ENCODE peak calls at places on chromosomes 5 and 9, in four cellular contexts. O, A, Q and Z are unnamed samples. For H3K4me1, the result is how much of the 10 kb centered on the place peaks cover.

GRCh38 chr5:34685485-34686197 is 29.5 kb downstream of the RAI14 start:
- DNase-seq in A (peak), O (no peak), Q (no peak), Z (no peak)

GRCh38 chr5:119315516-119315949 is 40.3 kb upstream of the TNFAIP8 start:
- DNase-seq in O (no peak), Q (no peak), A (peak), Z (peak)

GRCh38 chr5:134527156-134527960 is 1.9 kb downstream of the JADE2 start:
- DNase-seq in O (peak), Q (peak), A (peak), Z (peak)

GRCh38 chr5:3027866-3028635 is 276.6 kb upstream of the IRX2 start:
- DNase-seq in A (no peak), Q (no peak), O (no peak), Z (no peak)

GRCh38 chr5:76084496-76085285 is 1.5 kb downstream of the SV2C start:
- DNase-seq in O (no peak), A (no peak), Q (no peak), Z (peak)

GRCh38 chr5:60026174-60026573 is 132.6 kb upstream of the PDE4D start:
- DNase-seq in Q (no peak), A (no peak), O (no peak), Z (no peak)

GRCh38 chr5:40976836-40977235 is 67.5 kb downstream of the C7 start:
- DNase-seq in A (no peak), O (no peak), Q (no peak), Z (no peak)

GRCh38 chr5:8993031-8993430 is 552.8 kb downstream of the SEMA5A start:
- DNase-seq in O (no peak), Q (no peak), A (no peak), Z (no peak)

GRCh38 chr9:133584559-133585476 is 24.4 kb downstream of the FAM163B start:
- DNase-seq in A (no peak), Q (no peak), O (no peak), Z (no peak)

GRCh38 chr5:122458278-122458872 is 146.3 kb downstream of the SNCAIP start:
- DNase-seq in A (peak), Q (no peak), O (no peak), Z (peak)

GRCh38 chr5:73280821-73281746 is 108.1 kb downstream of the TMEM174 start:
- DNase-seq in A (no peak), O (no peak), Q (no peak), Z (peak)

GRCh38 chr5:14790220-14790619 is 81.4 kb downstream of the ANKH start:
- DNase-seq in O (no peak), A (no peak), Q (no peak), Z (no peak)

GRCh38 chr5:143044265-143044664 is 274.1 kb downstream of the ARHGAP26 start:
- DNase-seq in A (no peak), O (peak), Q (no peak), Z (no peak)

GRCh38 chr9:114218264-114219120 is 63.2 kb downstream of the COL27A1 start:
- DNase-seq in O (no peak), Q (no peak), A (no peak), Z (no peak)

GRCh38 chr9:133499130-133499891 is 20.4 kb upstream of the SLC2A6 start:
- DNase-seq in A (peak), Q (no peak), O (no peak), Z (no peak)

GRCh38 chr5:17737087-17737486 is 102.8 kb downstream of the TAF11L14 start:
- DNase-seq in O (no peak), Q (no peak), A (no peak), Z (no peak)

GRCh38 chr9:83327750-83328622 is 210.2 kb downstream of the FRMD3 start:
- DNase-seq in Q (no peak), A (no peak), O (no peak), Z (no peak)

GRCh38 chr9:121610638-121610953 is 40.8 kb upstream of the DAB2IP start:
- DNase-seq in A (no peak), O (no peak), Q (no peak), Z (peak)

GRCh38 chr9:34998266-34998665 is 8.7 kb downstream of the DNAJB5 start:
- DNase-seq in Q (no peak), O (no peak), A (no peak), Z (no peak)

GRCh38 chr5:86644843-86645242 is 27.1 kb downstream of the COX7C start:
- DNase-seq in Q (no peak), O (no peak), A (no peak), Z (no peak)

GRCh38 chr9:93959739-93960154 is 4.6 kb upstream of the BARX1 start:
- DNase-seq in O (no peak), Q (no peak), A (no peak), Z (no peak)

GRCh38 chr9:137494104-137494544 is 35.0 kb upstream of the NSMF start:
- DNase-seq in A (no peak), Q (no peak), O (no peak), Z (no peak)

GRCh38 chr5:38046093-38046492 is 206.3 kb upstream of the GDNF start:
- DNase-seq in O (peak), Q (no peak), A (no peak), Z (no peak)

GRCh38 chr9:26210338-26210851 is 532.2 kb upstream of the TUSC1 start:
- DNase-seq in O (no peak), Q (no peak), A (no peak), Z (no peak)

GRCh38 chr9:23825700-23826099 is 340 bp downstream of the ELAVL2 start:
- DNase-seq in O (no peak), Q (no peak), A (no peak), Z (no peak)

GRCh38 chr5:139822553-139823425 is 27.2 kb downstream of the PSD2 start:
- DNase-seq in A (no peak), Q (peak), O (no peak), Z (no peak)

GRCh38 chr5:96226941-96227552 is 206.0 kb downstream of the PCSK1 start:
- DNase-seq in Q (peak), A (no peak), O (no peak), Z (no peak)

GRCh38 chr9:96376926-96377874 is 6.3 kb downstream of the SLC35D2 start:
- DNase-seq in Q (peak), A (peak), O (no peak), Z (peak)

GRCh38 chr9:123111977-123112869 is 78.8 kb downstream of the GPR21 start:
- DNase-seq in O (no peak), Q (no peak), A (no peak), Z (no peak)

GRCh38 chr9:112168197-112168596 is 6.9 kb downstream of the SUSD1 start:
- DNase-seq in A (no peak), O (no peak), Q (no peak), Z (no peak)

GRCh38 chr5:110665184-110665726 is 61.2 kb downstream of the TMEM232 start:
- DNase-seq in O (no peak), A (no peak), Q (no peak), Z (no peak)

GRCh38 chr9:98929866-98930265 is 13.8 kb upstream of the COL15A1 start:
- DNase-seq in Q (no peak), O (no peak), A (no peak), Z (no peak)

GRCh38 chr5:65461490-65461889 is 20.2 kb downstream of the ADAMTS6 start:
- DNase-seq in Q (no peak), A (no peak), O (no peak), Z (no peak)

GRCh38 chr5:174545926-174546325 is 178.5 kb upstream of the MSX2 start:
- DNase-seq in Q (no peak), A (no peak), O (no peak), Z (no peak)

GRCh38 chr5:159022178-159022556 is 77.5 kb downstream of the EBF1 start:
- DNase-seq in A (no peak), O (no peak), Q (peak), Z (peak)

GRCh38 chr9:131733601-131734061 is 6.2 kb downstream of the RAPGEF1 start:
- DNase-seq in O (peak), Q (no peak), A (no peak), Z (no peak)

GRCh38 chr9:93257808-93258331 is 73.9 kb downstream of the WNK2 start:
- DNase-seq in Q (peak), A (no peak), O (peak), Z (no peak)

GRCh38 chr5:177491429-177491945 is 5.9 kb downstream of the PDLIM7 start:
- DNase-seq in O (no peak), Q (no peak), A (peak), Z (no peak)

GRCh38 chr5:36739751-36740221 is 133.4 kb downstream of the SLC1A3 start:
- DNase-seq in A (peak), Q (no peak), O (peak), Z (peak)

GRCh38 chr5:36744041-36744677 is 132.4 kb upstream of the NIPBL start:
- DNase-seq in A (no peak), Q (no peak), O (no peak), Z (no peak)

GRCh38 chr5:36744678-36745659 is 131.6 kb upstream of the NIPBL start:
- DNase-seq in Q (peak), A (peak), O (peak), Z (peak)

GRCh38 chr5:36741138-36741537 is 134.7 kb downstream of the SLC1A3 start:
- DNase-seq in A (no peak), O (no peak), Q (no peak), Z (no peak)

GRCh38 chr5:36740259-36740898 is 134.0 kb downstream of the SLC1A3 start:
- DNase-seq in Q (no peak), O (no peak), A (no peak), Z (no peak)
- TF ChIP-seq POLR2A in Q (no peak), O (no peak), A (no peak), Z (no peak)

GRCh38 chr5:137828664-137829063 is 39.0 kb upstream of the MYOT start:
- DNase-seq in O (no peak), A (no peak), Q (no peak), Z (no peak)

GRCh38 chr5:137834498-137834897 is 33.2 kb upstream of the MYOT start:
- DNase-seq in Q (no peak), O (no peak), A (no peak), Z (no peak)

GRCh38 chr5:137833463-137833862 is 34.2 kb upstream of the MYOT start:
- DNase-seq in Q (no peak), A (peak), O (peak), Z (no peak)

GRCh38 chr5:137832416-137832815 is 35.2 kb upstream of the MYOT start:
- DNase-seq in Q (no peak), O (no peak), A (no peak), Z (no peak)

GRCh38 chr5:137831526-137831925 is 36.1 kb upstream of the MYOT start:
- DNase-seq in O (no peak), A (no peak), Q (no peak), Z (no peak)
- TF ChIP-seq CTCF in O (no peak), A (no peak), Q (no peak), Z (no peak)

DNA sequence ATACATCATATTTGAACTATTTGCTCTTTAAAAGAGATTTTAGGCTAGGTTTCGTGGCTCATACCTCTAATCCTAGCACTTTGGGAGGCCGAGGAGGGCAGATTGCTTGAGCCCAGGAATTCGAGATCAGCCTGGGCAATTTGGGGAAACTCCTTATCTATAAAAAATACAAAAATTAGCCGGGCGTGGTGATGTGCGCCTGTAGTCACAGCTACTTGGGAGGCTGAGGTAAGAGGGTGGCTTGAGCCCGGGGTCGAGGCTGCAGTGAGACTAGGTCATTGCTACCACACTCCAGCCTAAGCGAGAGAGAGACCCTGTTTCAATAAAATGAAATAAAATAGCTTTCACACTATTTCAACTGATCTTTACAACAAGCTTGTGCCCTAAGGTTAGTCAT is 500 bp upstream of the MRPL22 start:
- DNase-seq in O (no peak), Q (no peak), A (no peak), Z (no peak)
- H3K4me1 ChIP-seq in O (under half), Q (half or more), A (half or more), Z (under half)

DNA sequence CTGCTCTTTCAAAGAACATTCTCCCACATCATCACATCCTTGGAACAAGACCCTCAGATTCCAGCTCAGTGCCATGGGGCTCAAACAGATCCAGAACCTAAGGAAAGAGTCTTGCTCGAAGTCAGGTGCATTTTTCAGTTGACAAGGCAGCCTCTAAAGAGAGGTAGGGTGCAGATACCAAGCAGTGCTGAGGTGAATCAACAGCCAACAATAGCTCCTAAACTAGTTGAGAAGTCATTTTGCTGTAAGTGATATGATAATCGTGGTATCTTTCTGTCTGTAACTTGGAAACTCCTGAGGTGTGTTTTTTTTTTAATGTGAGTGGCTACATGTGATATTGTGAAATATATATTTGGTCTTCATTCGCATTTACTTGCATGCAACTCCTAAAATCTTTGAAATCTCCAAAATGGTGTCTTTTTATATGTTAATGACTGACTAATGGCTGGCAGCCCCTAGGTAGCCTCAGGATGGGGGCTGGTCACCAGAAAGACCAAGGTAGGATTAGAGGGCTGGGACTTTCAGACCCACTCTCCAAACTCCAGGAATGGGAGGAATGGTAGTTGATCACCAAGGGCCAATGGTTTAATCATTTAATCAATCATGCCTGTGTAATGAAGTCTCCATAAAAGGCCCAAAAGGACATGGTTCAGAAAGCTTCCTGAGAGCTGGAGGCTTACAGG is 96.6 kb downstream of the SERINC5 start:
- DNase-seq in A (no peak), Q (no peak), O (no peak), Z (no peak)
- TF ChIP-seq POLR2A in A (no peak), Q (no peak), O (no peak), Z (no peak)

DNA sequence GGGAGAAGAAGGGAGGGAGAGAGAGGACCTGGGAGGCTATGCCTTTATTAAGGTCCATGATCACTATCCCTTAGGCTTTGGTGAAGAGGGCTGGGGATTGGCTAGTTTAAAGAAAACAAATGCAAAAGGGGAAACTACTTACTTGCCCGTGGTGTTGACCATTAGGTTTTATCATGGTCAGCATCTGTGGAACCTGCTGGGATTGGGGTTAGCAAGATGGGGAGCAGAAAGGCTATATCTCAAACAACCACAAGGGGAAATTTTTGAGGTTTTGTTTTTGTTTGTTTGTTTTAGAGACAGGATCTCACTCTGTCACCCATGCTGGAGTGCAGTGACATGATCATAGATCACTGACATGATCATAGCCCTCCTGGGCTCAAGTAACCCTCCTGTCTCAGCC is 9.0 kb upstream of the RAD23B start:
- DNase-seq in Q (no peak), A (no peak), O (no peak), Z (no peak)
- TF ChIP-seq CTCF in Q (no peak), A (no peak), O (no peak), Z (no peak)